ENCODE peak calls at places on chromosomes 6 and 20, in eight cellular contexts. F, R, V, H, S, O, C and L are unnamed samples.

GRCh38 chr6:105374010-105374420 is 28.9 kb downstream of the PREP start:
- DNase-seq in F (no peak), R (no peak), V (no peak), H (no peak), S (no peak), O (no peak), C (no peak), L (no peak)

GRCh38 chr6:140316966-140317365 is 942.5 kb upstream of the CITED2 start:
- DNase-seq in F (no peak), R (no peak), V (no peak), H (no peak), S (no peak), O (no peak), C (no peak), L (no peak)

GRCh38 chr6:43758617-43759050 is 11.4 kb upstream of the VEGFA start:
- DNase-seq in F (peak; percentile 37), R (no peak), V (peak; percentile 33), H (no peak), S (no peak), O (peak; percentile 51), C (no peak), L (no peak)

GRCh38 chr20:35611482-35611881 is 4.1 kb upstream of the SPAG4 start:
- DNase-seq in F (peak; percentile 38), R (no peak), V (no peak), H (no peak), S (no peak), O (no peak), C (no peak), L (no peak)

GRCh38 chr6:149461670-149462069 is 23.1 kb downstream of the ZC3H12D start:
- DNase-seq in F (no peak), R (no peak), V (no peak), H (no peak), S (no peak), O (no peak), C (no peak), L (no peak)

GRCh38 chr20:9147553-9148024 is 78.7 kb downstream of the PLCB4 start:
- DNase-seq in F (no peak), R (no peak), V (no peak), H (no peak), S (no peak), O (peak; percentile 15), C (no peak), L (no peak)

GRCh38 chr6:108666656-108667260 is 106.0 kb downstream of the FOXO3 start:
- DNase-seq in F (no peak), R (no peak), V (no peak), H (no peak), S (no peak), O (no peak), C (no peak), L (no peak)

GRCh38 chr6:114785235-114786127 is 442.7 kb upstream of the HS3ST5 start:
- DNase-seq in F (no peak), R (no peak), V (no peak), H (no peak), S (no peak), O (no peak), C (no peak), L (no peak)

GRCh38 chr6:156828280-156828703 is 51.1 kb downstream of the ARID1B start:
- DNase-seq in F (no peak), R (no peak), V (no peak), H (no peak), S (no peak), O (peak; percentile 73), C (no peak), L (no peak)

GRCh38 chr6:15243994-15244604 is 1.8 kb upstream of the JARID2 start:
- DNase-seq in F (no peak), R (no peak), V (no peak), H (no peak), S (no peak), O (no peak), C (no peak), L (no peak)

GRCh38 chr20:35714127-35714526 is 14.9 kb downstream of the ROMO1 start:
- DNase-seq in F (no peak), R (no peak), V (no peak), H (no peak), S (no peak), O (no peak), C (no peak), L (no peak)

GRCh38 chr6:151389640-151390275 is 1.6 kb downstream of the ZBTB2 start:
- DNase-seq in F (no peak), R (peak; percentile 81), V (no peak), H (no peak), S (peak; percentile 80), O (peak; percentile 56), C (peak; percentile 80), L (no peak)

GRCh38 chr6:108587258-108588059 is 26.7 kb downstream of the FOXO3 start:
- DNase-seq in F (no peak), R (no peak), V (no peak), H (no peak), S (no peak), O (peak; percentile 44), C (peak; percentile 72), L (no peak)

GRCh38 chr6:106254636-106255035 is 70.9 kb downstream of the ATG5 start:
- DNase-seq in F (no peak), R (no peak), V (no peak), H (no peak), S (no peak), O (no peak), C (no peak), L (no peak)